ENCODE peak calls at places on chromosome 14, in four cellular contexts. E is anterior cingulate cortex; K is effector memory CD4-positive, alpha-beta T cell; O is hippocampal formation. N is an unnamed sample.

GRCh38 chr14:62436256-62436655 is 609.0 kb downstream of the KCNH5 start:
- DNase-seq in E (no peak), K (no peak), O (no peak), N (no peak)

GRCh38 chr14:68741839-68742470 is 50.9 kb downstream of the ZFP36L1 start:
- DNase-seq in E (no peak), K (no peak), O (peak; percentile 46), N (no peak)

GRCh38 chr14:100388137-100389050 is 65.3 kb downstream of the SLC25A47 start:
- DNase-seq in E (no peak), K (no peak), O (no peak), N (no peak)

GRCh38 chr14:64541261-64541970 is 875 bp downstream of the HSPA2 start:
- DNase-seq in E (no peak), K (no peak), O (no peak), N (peak; percentile 14)

GRCh38 chr14:35347323-35348043 is 55.3 kb downstream of the PSMA6 start:
- DNase-seq in E (no peak), K (no peak), O (no peak), N (no peak)

GRCh38 chr14:55754471-55754870 is 174.5 kb downstream of the KTN1 start:
- DNase-seq in E (no peak), K (no peak), O (no peak), N (no peak)

GRCh38 chr14:94171208-94171607 is 2.9 kb upstream of the PPP4R4 start:
- DNase-seq in E (no peak), K (no peak), O (no peak), N (no peak)

GRCh38 chr14:61196792-61197191 is 84.3 kb downstream of the TMEM30B start:
- DNase-seq in E (no peak), K (no peak), O (no peak), N (no peak)

GRCh38 chr14:71321556-71322315 is 414.5 kb downstream of the PCNX1 start:
- DNase-seq in E (no peak), K (no peak), O (peak; percentile 13), N (peak; percentile 9)

GRCh38 chr14:22819191-22819988 is 4.2 kb upstream of the SLC7A7 start:
- DNase-seq in E (no peak), K (no peak), O (no peak), N (no peak)

GRCh38 chr14:102020058-102020971 is 55.9 kb downstream of the DYNC1H1 start:
- DNase-seq in E (no peak), K (no peak), O (no peak), N (peak; percentile 66)

GRCh38 chr14:91399868-91400640 is 17.6 kb downstream of the CCDC88C start:
- DNase-seq in E (no peak), K (no peak), O (no peak), N (peak; percentile 56)

GRCh38 chr14:68608235-68608962 is 184.5 kb downstream of the ZFP36L1 start:
- DNase-seq in E (peak; percentile 40), K (no peak), O (peak; percentile 12), N (no peak)

GRCh38 chr14:91352101-91352500 is 65.5 kb downstream of the CCDC88C start:
- DNase-seq in E (no peak), K (no peak), O (no peak), N (no peak)

GRCh38 chr14:101520621-101521305 is 40.5 kb upstream of the DIO3 start:
- DNase-seq in E (peak; percentile 39), K (no peak), O (no peak), N (no peak)

GRCh38 chr14:103014466-103015319 is 42.7 kb downstream of the CDC42BPB start:
- DNase-seq in E (no peak), K (no peak), O (no peak), N (no peak)

GRCh38 chr14:61568572-61569011 is 126.7 kb upstream of the HIF1A start:
- DNase-seq in E (no peak), K (peak; percentile 4), O (no peak), N (peak; percentile 77)

GRCh38 chr14:64196668-64197411 is 97.3 kb downstream of the ESR2 start:
- DNase-seq in E (peak; percentile 89), K (no peak), O (peak; percentile 77), N (no peak)

N was measured in naive thymus-derived CD4-positive, alpha-beta T cell.